ENCODE peak calls at places on chromosomes 7 and 10, in four cellular contexts. A is ovary, S is IMR-90, M is prostate gland. C is an unnamed sample.

GRCh38 chr7:129859188-129859587 is 93.6 kb downstream of the UBE2H start:
- DNase-seq in S (peak), M (no peak), A (no peak), C (no peak)

GRCh38 chr10:46525177-46525823 is 31.2 kb downstream of the GPRIN2 start:
- DNase-seq in A (peak), M (no peak), S (peak), C (peak)

GRCh38 chr7:5332579-5332978 is 49.8 kb downstream of the SLC29A4 start:
- DNase-seq in S (no peak), A (no peak), M (no peak), C (no peak)

GRCh38 chr10:43314626-43315025 is 47.8 kb upstream of the RASGEF1A start:
- DNase-seq in M (no peak), S (no peak), A (no peak), C (no peak)

GRCh38 chr7:136688601-136689000 is 179.9 kb upstream of the CHRM2 start:
- DNase-seq in M (no peak), A (no peak), S (no peak), C (no peak)

GRCh38 chr10:71684356-71685173 is 35.0 kb downstream of the C10orf105 start:
- DNase-seq in M (no peak), S (no peak), A (no peak), C (no peak)

GRCh38 chr7:30659312-30659711 is 22.9 kb downstream of the CRHR2 start:
- DNase-seq in M (no peak), S (peak), A (no peak), C (no peak)

GRCh38 chr10:14971867-14972448 is 12.8 kb downstream of the MEIG1 start:
- DNase-seq in M (no peak), S (no peak), A (no peak), C (peak)

GRCh38 chr7:108605582-108606173 is 36.0 kb downstream of the DNAJB9 start:
- DNase-seq in S (peak), A (no peak), M (no peak), C (no peak)

GRCh38 chr7:22726345-22726848 is 603 bp upstream of the IL6 start:
- DNase-seq in A (peak), S (peak), M (peak), C (peak)

GRCh38 chr10:7417103-7417623 is 6.3 kb upstream of the SFMBT2 start:
- DNase-seq in M (no peak), S (peak), A (no peak), C (no peak)

GRCh38 chr7:91034459-91035368 is 229.5 kb upstream of the FZD1 start:
- DNase-seq in A (no peak), S (peak), M (peak), C (peak)

GRCh38 chr10:33434948-33435347 is 100.5 kb upstream of the NRP1 start:
- DNase-seq in M (no peak), A (no peak), S (no peak), C (no peak)

GRCh38 chr10:116886772-116887171 is 37.5 kb downstream of the ENO4 start:
- DNase-seq in M (no peak), S (no peak), A (no peak), C (no peak)

GRCh38 chr7:24836084-24836483 is 78.8 kb upstream of the GSDME start:
- DNase-seq in M (no peak), S (no peak), A (no peak), C (no peak)

GRCh38 chr7:2201686-2202360 is 30.9 kb downstream of the MAD1L1 start:
- DNase-seq in M (no peak), S (no peak), A (peak), C (no peak)

GRCh38 chr10:92590623-92591549 is 2.0 kb upstream of the KIF11 start:
- DNase-seq in A (peak), M (peak), S (peak), C (no peak)

GRCh38 chr7:66696774-66697191 is 43.8 kb upstream of the RABGEF1 start:
- DNase-seq in M (no peak), A (no peak), S (peak), C (no peak)

DNA sequence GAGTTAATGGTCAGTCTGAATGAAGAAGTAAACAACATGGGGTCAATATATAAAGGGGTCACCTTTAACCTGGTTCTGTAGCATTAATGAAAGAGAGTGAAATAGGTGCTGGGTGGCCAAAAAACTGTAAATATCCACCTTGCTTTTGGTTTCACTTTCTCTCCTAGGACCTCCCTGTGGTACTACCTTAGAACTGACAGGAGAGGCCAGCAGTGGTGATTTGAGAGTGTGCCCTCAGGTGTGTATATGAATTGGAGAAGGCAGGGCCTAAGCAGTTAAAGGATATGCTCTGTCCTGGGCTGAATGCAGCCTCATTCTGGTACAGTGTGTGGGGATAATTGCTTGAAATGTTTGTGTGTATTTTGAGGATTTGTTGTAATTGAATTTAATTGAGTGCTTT is 62.0 kb downstream of the BBS9 start:
- DNase-seq in M (no peak), A (no peak), S (no peak), C (peak)
- H3K4me3 ChIP-seq in M (no peak), A (no peak), S (no peak), C (no peak)

GRCh38 chr7:151062399-151063211 is 3.2 kb downstream of the SLC4A2 start:
- DNase-seq in M (no peak), S (peak), A (peak), C (peak)
- TF ChIP-seq POLR2A in M (no peak), S (peak), A (no peak), C (no peak)

GRCh38 chr7:47577351-47577919 is 4.5 kb downstream of the TNS3 start:
- DNase-seq in A (peak), S (no peak), M (no peak), C (no peak)

GRCh38 chr7:47573758-47574472 is 8.0 kb downstream of the TNS3 start:
- DNase-seq in M (no peak), A (no peak), S (peak), C (peak)

GRCh38 chr7:47576909-47577255 is 5.0 kb downstream of the TNS3 start:
- DNase-seq in A (no peak), S (no peak), M (no peak), C (peak)

GRCh38 chr7:47574473-47575328 is 7.2 kb downstream of the TNS3 start:
- DNase-seq in A (no peak), M (no peak), S (peak), C (peak)

GRCh38 chr7:47576031-47576908 is 5.6 kb downstream of the TNS3 start:
- DNase-seq in S (peak), M (peak), A (peak), C (peak)
- H3K4me3 ChIP-seq in S (no peak), M (no peak), A (peak), C (no peak)

DNA sequence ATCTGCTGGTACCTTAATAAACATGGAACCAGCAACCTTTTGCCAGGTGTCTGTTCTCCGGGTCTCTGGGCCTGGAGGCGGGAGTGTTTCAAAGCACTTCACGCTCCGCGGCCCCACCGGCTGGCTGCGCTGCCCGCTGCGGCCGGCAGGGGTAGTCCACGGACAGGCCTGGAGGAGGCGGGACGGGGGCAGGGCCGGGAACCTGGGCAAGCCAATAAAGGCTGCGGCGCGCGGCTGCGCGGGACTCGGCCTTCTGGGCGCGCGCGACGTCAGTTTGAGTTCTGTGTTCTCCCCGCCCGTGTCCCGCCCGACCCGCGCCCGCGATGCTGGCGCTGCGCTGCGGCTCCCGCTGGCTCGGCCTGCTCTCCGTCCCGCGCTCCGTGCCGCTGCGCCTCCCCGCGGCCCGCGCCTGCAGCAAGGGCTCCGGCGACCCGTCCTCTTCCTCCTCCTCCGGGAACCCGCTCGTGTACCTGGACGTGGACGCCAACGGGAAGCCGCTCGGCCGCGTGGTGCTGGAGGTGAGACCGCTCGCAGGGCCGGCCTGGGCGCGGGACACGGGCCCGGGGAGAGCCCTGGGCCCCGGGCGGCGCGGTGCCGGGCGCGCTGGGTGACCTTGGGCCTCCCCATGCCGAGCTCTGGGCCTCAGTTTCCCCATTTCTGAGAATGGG is at the start of gene PPIF:
- DNase-seq in S (peak), M (peak), A (peak), C (peak)
- TF ChIP-seq POLR2A in S (peak), M (peak), A (peak), C (no peak)

GRCh38 chr7:107580716-107581383 is 804 bp downstream of the BCAP29 start:
- DNase-seq in S (no peak), M (no peak), A (no peak), C (no peak)

GRCh38 chr7:107579881-107580715 is at the start of gene BCAP29:
- DNase-seq in S (peak), A (peak), M (peak), C (peak)

GRCh38 chr7:107579546-107579880 is 533 bp upstream of the BCAP29 start:
- DNase-seq in S (peak), A (no peak), M (no peak), C (no peak)

GRCh38 chr7:107582906-107583305 is 2.9 kb downstream of the BCAP29 start:
- DNase-seq in M (no peak), A (no peak), S (no peak), C (no peak)

DNA sequence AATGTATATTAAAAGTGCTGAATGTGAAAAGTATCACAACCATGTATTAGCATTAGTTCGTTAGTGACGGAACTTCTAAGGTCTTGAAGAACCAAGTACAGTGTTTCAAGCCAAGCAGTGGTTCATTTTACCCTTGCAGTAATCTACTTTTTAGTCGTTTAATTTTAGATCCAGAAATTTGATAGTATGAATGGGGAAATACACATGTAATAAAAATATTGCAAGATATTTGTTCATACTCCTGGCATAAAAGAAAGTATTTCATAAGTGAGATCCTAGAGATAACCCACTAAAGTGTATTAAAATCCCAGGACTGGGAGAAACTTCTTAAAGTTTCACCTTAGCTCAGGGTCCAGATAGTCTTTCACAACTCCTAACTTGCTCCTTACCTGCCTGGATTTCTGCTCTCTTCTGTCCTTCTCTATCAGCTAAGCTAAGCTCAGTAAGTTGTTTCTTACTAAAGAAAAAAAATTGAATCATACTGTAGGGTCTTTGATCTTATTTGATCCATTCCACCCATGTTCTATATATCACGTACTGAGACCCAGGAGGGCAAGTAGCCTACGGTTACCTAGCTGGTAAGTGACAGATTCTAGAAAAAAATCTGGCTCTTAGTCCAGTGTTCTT is 1.5 kb downstream of the BCAP29 start:
- DNase-seq in A (no peak), M (no peak), S (no peak), C (no peak)
- H3K4me3 ChIP-seq in A (peak), M (peak), S (no peak), C (peak)

GRCh38 chr10:112185959-112186358 is 2.4 kb upstream of the GPAM start:
- DNase-seq in A (no peak), S (no peak), M (no peak), C (no peak)

GRCh38 chr10:112184052-112184371 is 447 bp upstream of the GPAM start:
- DNase-seq in M (no peak), S (no peak), A (no peak), C (no peak)

GRCh38 chr10:112182808-112183328 is 697 bp downstream of the GPAM start:
- DNase-seq in S (no peak), M (no peak), A (no peak), C (no peak)

GRCh38 chr10:112184379-112184778 is 814 bp upstream of the GPAM start:
- DNase-seq in M (no peak), A (no peak), S (no peak), C (no peak)

DNA sequence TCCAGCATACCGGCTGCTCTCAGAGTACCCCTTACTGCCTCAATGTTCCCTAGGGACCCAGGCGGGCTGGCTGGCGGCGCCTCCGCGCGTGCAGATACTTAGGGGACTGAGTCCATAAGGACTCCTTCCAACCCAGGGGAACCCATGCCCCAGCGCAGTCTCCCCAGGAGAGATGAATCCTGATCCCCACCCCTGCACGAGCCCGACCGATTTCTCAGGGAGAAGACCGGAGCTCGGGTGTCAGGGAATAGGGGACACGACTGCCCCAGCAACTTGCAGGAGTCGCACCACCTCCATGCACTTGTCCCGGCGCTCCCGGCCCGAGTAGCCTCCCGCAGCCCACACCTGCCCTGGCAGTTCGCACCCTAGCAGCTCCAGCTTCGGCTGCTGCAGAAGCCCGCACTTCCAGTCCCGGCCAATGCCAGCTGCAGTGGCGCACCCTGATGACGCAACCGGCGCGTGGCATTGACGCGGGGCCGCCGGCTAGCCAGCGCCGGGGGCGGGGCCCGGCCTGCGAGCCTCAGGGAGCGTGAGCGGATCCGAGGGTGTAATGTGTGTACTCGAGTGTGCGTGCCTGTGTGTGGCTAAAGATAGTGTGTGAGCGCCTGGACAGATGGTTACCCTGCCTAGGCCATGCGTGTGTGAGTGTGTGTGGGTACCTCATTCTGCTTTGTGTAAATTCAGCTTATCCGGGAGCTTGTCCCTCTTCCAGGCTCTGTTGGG is at the start of gene GPAM:
- DNase-seq in A (peak), M (peak), S (peak), C (peak)
- TF ChIP-seq POLR2A in A (peak), M (peak), S (peak), C (no peak)

DNA sequence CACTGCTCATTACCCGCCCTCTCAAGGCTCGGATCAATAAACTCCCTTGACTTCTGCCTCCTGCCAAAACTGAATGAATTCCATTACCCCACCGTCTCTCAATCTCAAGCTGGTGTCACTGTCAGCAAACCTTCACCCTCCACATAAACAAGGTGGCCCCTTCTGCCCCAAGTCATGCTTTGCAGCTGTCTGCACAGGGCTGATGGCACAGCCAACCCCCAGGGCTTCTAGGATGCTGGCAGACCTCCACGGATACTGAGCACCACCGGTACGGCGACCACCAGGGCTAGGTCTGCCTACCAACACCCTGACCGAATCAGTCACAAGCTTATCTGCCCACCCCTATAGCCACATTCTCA is 46.1 kb downstream of the PARD3 start:
- DNase-seq in S (no peak), A (no peak), M (no peak), C (no peak)
- H3K4me3 ChIP-seq in S (no peak), A (no peak), M (no peak), C (no peak)

GRCh38 chr10:102715880-102716279 is 1.4 kb downstream of the SFXN2 start:
- DNase-seq in S (no peak), M (no peak), A (no peak), C (no peak)

GRCh38 chr10:102713483-102713813 is 749 bp downstream of the ARL3 start:
- DNase-seq in S (peak), M (no peak), A (no peak), C (no peak)

GRCh38 chr10:102712843-102713242 is 1.4 kb downstream of the ARL3 start:
- DNase-seq in A (no peak), M (no peak), S (no peak), C (no peak)

GRCh38 chr10:102714621-102715455 is at the start of gene SFXN2:
- DNase-seq in M (peak), S (no peak), A (no peak), C (peak)

DNA sequence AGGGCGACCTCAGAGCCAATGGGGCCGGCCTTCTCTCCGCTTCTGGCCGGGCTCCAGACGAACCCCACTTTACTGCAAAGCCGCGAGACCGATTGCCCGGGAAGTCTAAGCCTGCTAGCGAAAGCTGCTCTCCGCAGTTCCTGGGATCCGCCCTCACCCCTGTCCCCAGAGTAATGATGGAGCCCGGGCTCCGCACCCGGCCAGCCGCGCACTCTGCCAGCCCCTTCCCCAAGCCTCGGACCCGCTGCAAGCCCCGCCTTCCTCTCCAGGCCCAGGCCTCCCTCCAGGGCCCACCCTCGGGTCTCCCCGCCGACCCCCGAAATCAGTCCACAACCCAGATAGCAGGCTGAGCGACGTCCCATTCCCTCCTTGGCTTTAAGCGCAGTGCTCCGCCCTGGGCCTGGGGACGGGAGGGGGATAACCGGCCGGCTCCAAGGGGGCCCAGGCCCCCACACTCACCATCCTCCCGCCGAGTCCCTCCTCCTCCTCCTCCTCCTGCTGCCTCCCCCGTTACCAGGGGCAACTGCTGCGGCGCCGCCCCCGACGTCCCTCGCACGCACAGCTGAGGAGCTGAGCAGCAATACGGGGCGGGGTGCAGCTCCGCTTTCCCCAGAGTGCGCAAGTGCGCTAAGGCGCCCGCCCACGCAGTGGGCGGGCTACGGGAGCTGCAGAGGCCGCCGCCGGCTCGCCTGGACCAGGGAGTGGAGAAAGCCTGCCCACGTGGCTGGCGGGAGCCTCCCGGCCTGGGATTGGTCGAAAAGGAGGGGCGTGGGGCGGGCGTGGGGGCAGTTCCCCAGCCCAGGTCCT is at the start of gene ARL3:
- DNase-seq in A (peak), S (peak), M (peak), C (peak)
- TF ChIP-seq POLR2A in A (peak), S (peak), M (peak), C (no peak)